ENCODE peak calls at places on chromosomes 13 and 19, in five cellular contexts. K is astrocyte of the cerebellum, W is fibroblast of the aortic adventitia, H is A549, U is right atrium auricular region. E is an unnamed sample.

GRCh38 chr19:29528350-29528945 is 2.7 kb downstream of the VSTM2B start:
- DNase-seq in K (peak), W (peak), H (peak), U (no peak), E (peak)

GRCh38 chr13:22061371-22061805 is 390.5 kb downstream of the FGF9 start:
- DNase-seq in K (no peak), W (no peak), H (no peak), U (no peak), E (no peak)

GRCh38 chr19:18469245-18470107 is 31.5 kb upstream of the ISYNA1 start:
- DNase-seq in K (peak), W (peak), H (peak), U (peak), E (peak)

GRCh38 chr19:39406656-39407393 is at the start of gene ZFP36:
- DNase-seq in K (no peak), W (peak), H (peak), U (peak), E (peak)

GRCh38 chr13:52780092-52780491 is 40.5 kb upstream of the CNMD start:
- DNase-seq in K (no peak), W (no peak), H (no peak), U (no peak), E (no peak)

GRCh38 chr13:46622013-46622917 is 69.3 kb downstream of the LRCH1 start:
- DNase-seq in K (no peak), W (no peak), H (no peak), U (no peak), E (no peak)

GRCh38 chr13:29621401-29621800 is 25.9 kb upstream of the SLC7A1 start:
- DNase-seq in K (no peak), W (no peak), H (no peak), U (no peak), E (no peak)

GRCh38 chr13:50714886-50715285 is 128.6 kb downstream of the DLEU7 start:
- DNase-seq in K (no peak), W (no peak), H (no peak), U (no peak), E (no peak)

GRCh38 chr13:22662771-22663170 is 518.0 kb upstream of the SGCG start:
- DNase-seq in K (no peak), W (no peak), H (no peak), U (no peak), E (no peak)

GRCh38 chr19:3027292-3027691 is 1.8 kb downstream of the TLE2 start:
- DNase-seq in K (no peak), W (no peak), H (no peak), U (no peak), E (no peak)

GRCh38 chr19:3024509-3024869 is 4.6 kb downstream of the TLE2 start:
- DNase-seq in K (no peak), W (no peak), H (no peak), U (no peak), E (no peak)

GRCh38 chr19:3026768-3027167 is 2.3 kb downstream of the TLE2 start:
- DNase-seq in K (no peak), W (no peak), H (no peak), U (no peak), E (no peak)

GRCh38 chr19:3024870-3025515 is 4.1 kb downstream of the TLE2 start:
- DNase-seq in K (no peak), W (no peak), H (no peak), U (no peak), E (no peak)

DNA sequence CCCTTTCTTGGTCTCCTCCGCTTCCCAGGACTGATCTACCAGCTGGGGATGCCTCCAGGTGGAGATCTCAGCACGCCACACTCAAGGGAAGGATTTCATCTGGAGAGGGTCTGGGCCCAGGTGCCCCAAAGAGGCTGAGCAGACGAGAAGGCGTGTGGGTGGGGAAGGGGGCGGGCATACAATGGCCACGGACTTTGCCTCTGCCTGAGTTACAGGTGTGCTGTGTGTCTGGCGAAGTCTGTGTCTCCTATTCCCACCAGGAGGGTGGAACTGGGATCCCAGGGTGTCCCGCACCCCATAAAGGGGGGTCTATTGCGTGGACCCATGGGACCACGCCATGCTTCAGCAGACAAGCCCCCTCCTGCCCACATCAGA is 3.6 kb downstream of the TLE2 start:
- DNase-seq in K (no peak), W (no peak), H (no peak), U (no peak), E (no peak)
- H3K4me3 ChIP-seq in K (no peak), W (no peak), H (no peak), U (no peak), E (no peak)

GRCh38 chr19:7927605-7928333 is 1.8 kb upstream of the CTXN1 start:
- DNase-seq in K (no peak), W (no peak), H (no peak), U (no peak), E (no peak)

GRCh38 chr19:7926727-7927604 is 1.0 kb upstream of the CTXN1 start:
- DNase-seq in K (no peak), W (no peak), H (no peak), U (no peak), E (no peak)

GRCh38 chr19:7924651-7925170 is 1.2 kb downstream of the CTXN1 start:
- DNase-seq in K (no peak), W (no peak), H (no peak), U (no peak), E (no peak)

GRCh38 chr19:7925171-7925837 is 631 bp downstream of the CTXN1 start:
- DNase-seq in K (peak), W (peak), H (peak), U (no peak), E (peak)

DNA sequence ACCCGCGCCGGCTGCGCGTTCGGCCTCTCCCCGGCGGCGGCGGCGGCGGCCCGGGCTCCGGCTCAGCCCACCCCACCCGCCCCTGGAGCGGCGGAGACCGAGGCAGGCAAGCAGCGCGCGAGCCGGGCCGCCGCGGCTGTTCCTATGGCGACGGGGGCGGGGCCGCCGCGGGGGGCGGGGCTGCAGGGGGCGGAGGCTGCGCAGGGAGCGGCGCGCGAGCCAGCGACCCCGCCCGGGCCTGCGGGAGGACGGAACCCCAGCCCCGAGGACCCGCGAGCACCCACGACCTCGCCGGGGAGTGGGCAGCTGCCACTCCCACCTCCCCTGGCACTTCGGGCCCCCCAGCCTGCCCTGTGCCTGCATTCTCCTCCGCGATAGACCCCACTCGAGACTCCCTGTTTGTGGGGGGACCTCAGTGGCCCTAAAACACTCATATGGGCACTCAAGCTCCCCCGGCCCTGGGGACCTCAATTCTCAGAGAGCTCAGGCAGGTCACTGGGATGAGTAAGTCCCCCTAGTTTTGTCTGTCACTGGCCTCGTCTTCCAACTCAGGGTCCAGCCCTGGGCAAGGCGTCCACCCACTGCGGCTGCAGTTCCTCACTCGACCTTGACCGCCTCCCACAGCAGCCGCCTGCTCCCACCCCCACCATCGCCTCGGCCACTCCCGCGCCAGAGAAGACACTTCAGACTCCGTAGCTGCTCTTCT is at the start of gene CTXN1:
- DNase-seq in K (no peak), W (peak), H (peak), U (no peak), E (peak)
- TF ChIP-seq CTCF in K (no peak), W (no peak), H (no peak), U (no peak), E (no peak)

DNA sequence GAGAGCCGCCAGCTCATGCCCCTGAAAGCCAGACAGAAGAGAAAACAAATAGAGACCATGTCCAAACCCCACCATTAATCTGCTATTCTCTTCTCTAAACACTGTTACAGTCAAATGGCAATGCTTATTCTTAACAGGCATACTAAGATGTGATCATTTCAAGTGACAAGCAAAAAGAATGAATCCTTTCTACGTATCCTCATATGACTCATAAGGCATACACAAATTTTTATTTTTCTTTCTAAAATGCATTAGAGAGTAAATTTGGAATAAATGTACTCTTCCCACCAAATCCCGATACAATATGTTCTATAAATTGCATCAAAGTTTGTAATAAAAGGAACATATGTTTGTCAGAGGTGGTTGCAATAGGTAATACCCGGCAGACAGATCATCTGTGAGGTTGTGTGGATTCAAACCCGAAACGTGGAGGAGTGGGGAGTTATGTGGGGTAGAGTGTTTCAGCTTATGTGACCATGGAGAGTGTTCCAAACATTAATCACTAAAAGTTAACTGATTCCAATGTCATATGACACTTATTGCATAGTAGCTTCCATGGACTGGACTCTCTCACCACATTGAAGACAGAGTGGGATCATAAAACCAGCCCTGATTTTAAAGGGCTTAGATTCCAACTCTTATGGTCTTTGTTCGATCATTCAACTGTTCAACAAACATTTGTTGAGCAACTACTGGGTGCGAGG is 213.1 kb downstream of the DCLK1 start:
- DNase-seq in K (no peak), W (peak), H (no peak), U (no peak), E (no peak)
- H3K4me3 ChIP-seq in K (no peak), W (no peak), H (no peak), U (no peak), E (no peak)

DNA sequence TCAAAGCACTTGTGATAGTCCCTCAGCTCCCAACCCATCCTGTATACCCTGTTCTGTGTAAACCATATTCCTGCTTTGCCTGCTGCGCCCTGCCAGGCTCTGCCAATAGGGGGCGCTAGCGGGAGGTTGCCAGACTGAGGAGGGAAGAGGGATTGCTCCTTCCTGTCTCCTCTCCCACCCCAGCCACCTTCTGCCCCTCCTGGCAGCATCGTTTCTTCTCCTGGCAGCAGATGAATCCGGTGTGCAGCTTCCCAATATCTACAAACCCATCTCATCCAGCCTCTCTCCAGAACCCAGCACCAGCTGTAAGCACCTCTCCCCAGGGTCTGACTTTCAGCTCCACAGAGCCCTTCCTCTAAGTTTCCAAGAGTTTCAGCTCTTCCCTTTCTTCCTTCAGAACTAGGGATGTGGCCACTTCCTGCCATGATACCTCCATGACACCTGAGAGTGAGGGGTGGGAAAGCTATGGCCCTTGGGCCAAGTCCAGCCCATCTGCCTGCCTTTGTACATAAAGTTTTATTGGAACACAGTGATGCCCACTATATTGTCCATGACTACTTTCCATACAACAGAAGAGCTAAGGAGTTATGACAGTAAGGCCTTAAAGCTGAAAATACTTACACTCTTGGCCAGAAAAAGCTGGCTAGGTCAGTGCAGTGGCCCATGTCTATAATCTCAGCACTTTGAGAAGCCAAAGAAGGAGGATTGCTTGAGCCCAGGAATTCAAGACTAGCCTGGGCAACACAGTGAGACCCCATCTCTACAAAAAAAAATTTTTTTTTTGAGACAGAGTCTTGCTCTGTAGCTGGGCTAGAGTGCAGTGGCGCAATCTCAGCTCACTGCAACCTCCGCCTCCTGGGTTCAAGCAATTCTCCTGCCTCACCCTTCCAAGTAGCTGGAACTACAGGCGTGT is 34.5 kb upstream of the ATP1A3 start:
- DNase-seq in K (no peak), W (no peak), H (no peak), U (no peak), E (no peak)
- TF ChIP-seq CTCF in K (peak), W (peak), H (peak), U (no peak), E (peak)

GRCh38 chr19:8094336-8094735 is 41.8 kb downstream of the CCL25 start:
- DNase-seq in K (no peak), W (no peak), H (no peak), U (no peak), E (no peak)

GRCh38 chr19:8097681-8098567 is 45.4 kb downstream of the CCL25 start:
- DNase-seq in K (no peak), W (no peak), H (no peak), U (no peak), E (no peak)

GRCh38 chr19:8097198-8097597 is 44.6 kb downstream of the CCL25 start:
- DNase-seq in K (no peak), W (no peak), H (no peak), U (no peak), E (no peak)

GRCh38 chr19:8095354-8095886 is 42.9 kb downstream of the CCL25 start:
- DNase-seq in K (no peak), W (no peak), H (no peak), U (no peak), E (no peak)

GRCh38 chr19:8096071-8096470 is 43.5 kb downstream of the CCL25 start:
- DNase-seq in K (no peak), W (no peak), H (no peak), U (no peak), E (no peak)
- H3K4me3 ChIP-seq in K (no peak), W (no peak), H (no peak), U (no peak), E (no peak)

DNA sequence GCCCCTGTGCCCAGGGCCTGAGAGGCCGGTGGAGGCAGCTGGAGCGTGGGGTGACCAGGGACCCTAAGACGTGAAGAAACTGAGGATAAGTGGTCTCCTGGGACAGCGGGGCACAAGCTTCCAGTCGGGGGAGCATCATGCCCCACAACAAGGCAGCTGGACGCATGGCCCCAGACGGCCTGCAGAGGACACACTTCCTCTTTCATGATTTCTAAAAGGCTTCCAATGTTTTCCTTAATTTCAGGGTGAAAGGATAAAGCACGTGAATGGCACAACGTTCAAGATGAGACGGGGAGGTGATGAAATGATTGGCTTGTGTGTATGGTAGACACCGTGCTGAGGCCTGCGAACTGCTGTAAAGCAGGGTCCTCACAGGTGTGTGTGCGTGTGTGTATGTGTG is 20.2 kb upstream of the MYDGF start:
- DNase-seq in K (no peak), W (no peak), H (no peak), U (no peak), E (no peak)
- TF ChIP-seq CTCF in K (no peak), W (no peak), H (no peak), U (no peak), E (no peak)

GRCh38 chr13:73057284-73058025 is 1.4 kb upstream of the KLF5 start:
- DNase-seq in K (no peak), W (no peak), H (no peak), U (no peak), E (no peak)
- H3K4me3 ChIP-seq in K (no peak), W (no peak), H (peak), U (no peak), E (no peak)

GRCh38 chr13:36966404-36966803 is 32.7 kb downstream of the ALG5 start:
- DNase-seq in K (no peak), W (no peak), H (no peak), U (no peak), E (no peak)

GRCh38 chr13:36965767-36966166 is 33.4 kb downstream of the ALG5 start:
- DNase-seq in K (peak), W (peak), H (no peak), U (no peak), E (peak)
- TF ChIP-seq CTCF in K (no peak), W (no peak), H (no peak), U (no peak), E (no peak)

GRCh38 chr13:100357764-100358163 is 230.8 kb downstream of the GGACT start:
- DNase-seq in K (no peak), W (no peak), H (no peak), U (no peak), E (no peak)

GRCh38 chr13:100361504-100361903 is 227.1 kb downstream of the GGACT start:
- DNase-seq in K (no peak), W (peak), H (no peak), U (no peak), E (no peak)

GRCh38 chr13:100362371-100362770 is 226.2 kb downstream of the GGACT start:
- DNase-seq in K (no peak), W (no peak), H (no peak), U (no peak), E (no peak)

GRCh38 chr13:100356889-100357288 is 231.7 kb downstream of the GGACT start:
- DNase-seq in K (no peak), W (no peak), H (no peak), U (no peak), E (peak)
- H3K4me3 ChIP-seq in K (no peak), W (no peak), H (no peak), U (no peak), E (no peak)

E was measured in fibroblast of pulmonary artery.